ENCODE peak calls at places on chromosomes 1 and 21, in four cellular contexts. A is RCC 7860; Z is effector CD4-positive, alpha-beta T cell; J is activated CD4-positive, alpha-beta T cell treated with anti-CD3 and anti-CD28 coated beads, Interleukin-2, amount 50 U/mL, for 1 hour. I is an unnamed sample.

GRCh38 chr1:231690072-231690471 is 63.5 kb downstream of the DISC1 start:
- DNase-seq in A (no peak), Z (no peak), J (no peak), I (no peak)

GRCh38 chr1:47389735-47390134 is 26.4 kb upstream of the FOXE3 start:
- DNase-seq in A (no peak), Z (no peak), J (no peak), I (no peak)

GRCh38 chr1:116711061-116711582 is 43.1 kb upstream of the CD2 start:
- DNase-seq in A (no peak), J (no peak), Z (no peak), I (no peak)

GRCh38 chr1:184743062-184743756 is 11.4 kb downstream of the EDEM3 start:
- DNase-seq in J (no peak), A (no peak), Z (peak; percentile 31), I (no peak)

GRCh38 chr1:145863272-145863671 is 4.4 kb upstream of the PIAS3 start:
- DNase-seq in Z (no peak), A (no peak), J (no peak), I (no peak)

GRCh38 chr1:214102907-214103306 is 115.1 kb downstream of the PROX1 start:
- DNase-seq in Z (no peak), A (no peak), J (no peak), I (no peak)

GRCh38 chr1:17319561-17320350 is 11.8 kb downstream of the PADI4 start:
- DNase-seq in J (no peak), Z (no peak), A (no peak), I (no peak)

GRCh38 chr1:162676767-162677166 is 44.5 kb downstream of the DDR2 start:
- DNase-seq in A (no peak), J (no peak), Z (no peak), I (no peak)

GRCh38 chr1:198641506-198641905 is 2.7 kb downstream of the PTPRC start:
- DNase-seq in A (no peak), J (no peak), Z (peak; percentile 39), I (no peak)

GRCh38 chr1:246155923-246156322 is 351.2 kb downstream of the SMYD3 start:
- DNase-seq in A (no peak), J (no peak), Z (no peak), I (no peak)

GRCh38 chr1:8598783-8599182 is 218.7 kb downstream of the RERE start:
- DNase-seq in A (no peak), J (no peak), Z (no peak), I (no peak)

GRCh38 chr1:118136511-118136937 is 48.5 kb downstream of the SPAG17 start:
- DNase-seq in Z (no peak), A (no peak), J (no peak), I (no peak)

GRCh38 chr1:43530483-43531452 is at the start of gene PTPRF:
- DNase-seq in A (peak; percentile 33), J (peak; percentile 8), Z (no peak), I (peak; percentile 71)

GRCh38 chr1:204848579-204848978 is 22.1 kb upstream of the NFASC start:
- DNase-seq in J (no peak), A (no peak), Z (no peak), I (no peak)

GRCh38 chr21:32587651-32588050 is 2.3 kb upstream of the TCP10L start:
- DNase-seq in J (no peak), Z (no peak), A (no peak), I (no peak)

GRCh38 chr21:43917515-43918384 is 52.7 kb downstream of the AGPAT3 start:
- DNase-seq in J (peak; percentile 22), Z (no peak), A (no peak), I (no peak)

GRCh38 chr1:186828612-186829542 is at the start of gene PLA2G4A:
- DNase-seq in A (no peak), J (no peak), Z (no peak), I (peak; percentile 67)

GRCh38 chr1:209839875-209840491 is 12.2 kb downstream of the UTP25 start:
- DNase-seq in Z (no peak), J (no peak), A (peak; percentile 94), I (no peak)

GRCh38 chr1:57770772-57771171 is 346.9 kb upstream of the DAB1 start:
- DNase-seq in A (no peak), Z (no peak), J (no peak), I (no peak)

GRCh38 chr1:10210841-10211804 is 753 bp downstream of the KIF1B start:
- DNase-seq in Z (no peak), J (peak; percentile 2), A (peak; percentile 87), I (peak; percentile 96)

GRCh38 chr1:232127190-232127589 is 500.6 kb downstream of the DISC1 start:
- DNase-seq in A (peak; percentile 90), J (no peak), Z (no peak), I (no peak)

GRCh38 chr1:1619917-1620361 is 4.6 kb downstream of the MIB2 start:
- DNase-seq in A (no peak), J (no peak), Z (no peak), I (no peak)

GRCh38 chr1:84505167-84506001 is 802 bp upstream of the SPATA1 start:
- DNase-seq in J (no peak), Z (no peak), A (peak; percentile 23), I (no peak)

GRCh38 chr1:86972262-86972661 is 57.8 kb downstream of the HS2ST1 start:
- DNase-seq in Z (no peak), A (no peak), J (no peak), I (no peak)

GRCh38 chr1:180522204-180522497 is 19.8 kb upstream of the ACBD6 start:
- DNase-seq in Z (no peak), A (no peak), J (no peak), I (no peak)

GRCh38 chr21:45465105-45465504 is 60.1 kb downstream of the COL18A1 start:
- DNase-seq in A (no peak), Z (no peak), J (no peak), I (peak; percentile 24)